ENCODE peak calls at places on chromosomes 1 and 21, in seven cellular contexts. E, H, O, R, F, U and M are unnamed samples.

GRCh38 chr21:45938453-45938755 is 43.2 kb upstream of the COL6A1 start:
- DNase-seq in E (no peak), H (no peak), R (no peak), O (no peak), U (no peak), F (no peak), M (no peak)

GRCh38 chr1:239240736-239241135 is 145.6 kb upstream of the CHRM3 start:
- DNase-seq in O (no peak), R (no peak), H (no peak), F (no peak), U (no peak), E (no peak), M (no peak)

GRCh38 chr1:232226197-232226681 is 403.7 kb downstream of the SIPA1L2 start:
- DNase-seq in E (no peak), F (peak), H (peak), O (peak), U (no peak), R (no peak), M (peak)

GRCh38 chr1:86231076-86231475 is 74.5 kb upstream of the COL24A1 start:
- DNase-seq in U (no peak), H (no peak), E (no peak), R (no peak), F (no peak), O (no peak), M (no peak)

GRCh38 chr1:161220002-161220401 is 3.4 kb downstream of the APOA2 start:
- DNase-seq in R (no peak), E (no peak), H (no peak), F (no peak), O (no peak), U (no peak), M (no peak)

GRCh38 chr1:15885701-15886612 is 38.5 kb downstream of the SPEN start:
- DNase-seq in U (peak), R (peak), O (peak), E (peak), H (no peak), F (peak), M (peak)

GRCh38 chr21:25456672-25457071 is 150.6 kb downstream of the MRPL39 start:
- DNase-seq in O (no peak), U (no peak), R (no peak), F (no peak), E (no peak), H (no peak), M (no peak)

GRCh38 chr1:90155721-90156487 is 161.0 kb downstream of the ZNF326 start:
- DNase-seq in O (no peak), H (no peak), R (no peak), U (no peak), F (no peak), E (no peak), M (no peak)

GRCh38 chr1:31639543-31639942 is 5.1 kb downstream of the PEF1 start:
- DNase-seq in E (no peak), O (no peak), R (no peak), F (no peak), U (no peak), H (no peak), M (no peak)

GRCh38 chr1:19220991-19221390 is 10.9 kb upstream of the UBR4 start:
- DNase-seq in H (no peak), E (peak), U (no peak), O (no peak), F (no peak), R (no peak), M (no peak)

GRCh38 chr1:164702216-164702615 is 143.2 kb downstream of the PBX1 start:
- DNase-seq in E (no peak), U (no peak), O (no peak), R (peak), H (no peak), F (no peak), M (no peak)

GRCh38 chr21:26115899-26116298 is 54.7 kb downstream of the APP start:
- DNase-seq in O (no peak), R (no peak), U (no peak), H (no peak), E (no peak), F (no peak), M (no peak)

GRCh38 chr1:13892141-13892670 is 192.2 kb downstream of the PRDM2 start:
- DNase-seq in O (peak), U (no peak), H (no peak), R (no peak), E (no peak), F (no peak), M (no peak)

GRCh38 chr1:156379420-156380165 is 10.6 kb downstream of the RHBG start:
- DNase-seq in E (no peak), U (no peak), R (peak), H (no peak), F (peak), O (peak), M (no peak)

GRCh38 chr1:52677407-52677806 is 20.7 kb downstream of the COA7 start:
- DNase-seq in U (no peak), F (no peak), R (no peak), H (no peak), O (no peak), E (no peak), M (no peak)

GRCh38 chr1:225998560-225999226 is 450 bp downstream of the SDE2 start:
- DNase-seq in H (no peak), R (peak), E (no peak), U (no peak), F (peak), O (no peak), M (no peak)

GRCh38 chr21:45769239-45769758 is 125.8 kb downstream of the PCBP3 start:
- DNase-seq in R (no peak), F (no peak), E (no peak), H (no peak), U (no peak), O (no peak), M (no peak)

GRCh38 chr1:32701421-32701911 is 1.1 kb downstream of the SYNC start:
- DNase-seq in R (no peak), F (no peak), H (no peak), O (no peak), U (no peak), E (no peak), M (no peak)

GRCh38 chr1:8689431-8690252 is 127.8 kb downstream of the RERE start:
- DNase-seq in U (no peak), H (no peak), O (no peak), E (no peak), R (no peak), F (no peak), M (no peak)

GRCh38 chr1:153347856-153348255 is 785 bp downstream of the PGLYRP4 start:
- DNase-seq in E (no peak), R (no peak), O (no peak), U (no peak), F (no peak), H (no peak), M (no peak)

GRCh38 chr1:164575356-164575755 is 16.4 kb downstream of the PBX1 start:
- DNase-seq in E (no peak), R (no peak), U (no peak), O (peak), H (no peak), F (no peak), M (no peak)

GRCh38 chr1:110829955-110830553 is 42.9 kb upstream of the CD53 start:
- DNase-seq in O (peak), U (no peak), H (peak), E (no peak), R (peak), F (peak), M (peak)

GRCh38 chr1:244163861-244164562 is 112.9 kb downstream of the ZBTB18 start:
- DNase-seq in U (no peak), F (peak), H (no peak), E (no peak), R (peak), O (no peak), M (no peak)

GRCh38 chr21:37532868-37533780 is 166.6 kb downstream of the DYRK1A start:
- DNase-seq in H (peak), O (no peak), E (no peak), U (no peak), F (peak), R (peak), M (peak)